ENCODE peak calls at places on chromosomes 3 and 15, in four cellular contexts. N is lower lobe of right lung, P is SK-N-SH, X is AG10803. K is an unnamed sample.

GRCh38 chr3:65006300-65006739 is 318.5 kb upstream of the ADAMTS9 start:
- DNase-seq in P (no peak), N (no peak), X (peak), K (no peak)

GRCh38 chr3:12588674-12589054 is 31.8 kb downstream of the MKRN2 start:
- DNase-seq in N (no peak), X (no peak), P (no peak), K (no peak)

GRCh38 chr15:80693682-80694623 is 1.2 kb upstream of the ABHD17C start:
- DNase-seq in P (no peak), N (no peak), X (no peak), K (no peak)

GRCh38 chr15:58431221-58432149 is at the start of gene LIPC:
- DNase-seq in X (no peak), P (no peak), N (no peak), K (no peak)

GRCh38 chr3:192928016-192928415 is 10.4 kb upstream of the MB21D2 start:
- DNase-seq in N (no peak), P (no peak), X (no peak), K (no peak)

GRCh38 chr3:31693346-31693745 is 160.6 kb downstream of the STT3B start:
- DNase-seq in N (no peak), X (no peak), P (no peak), K (no peak)

GRCh38 chr3:57706462-57706861 is 13.6 kb upstream of the DENND6A start:
- DNase-seq in X (peak), P (no peak), N (no peak), K (no peak)

GRCh38 chr15:52348056-52348745 is 52.6 kb upstream of the MYO5C start:
- DNase-seq in N (peak), P (no peak), X (peak), K (no peak)

GRCh38 chr15:32029862-32030781 is at the start of gene CHRNA7:
- DNase-seq in X (peak), P (peak), N (peak), K (peak)

GRCh38 chr15:67025719-67026118 is 39.7 kb upstream of the SMAD3 start:
- DNase-seq in N (no peak), P (peak), X (peak), K (peak)

GRCh38 chr3:128051459-128051836 is 789 bp upstream of the SEC61A1 start:
- DNase-seq in X (no peak), N (no peak), P (peak), K (no peak)

GRCh38 chr15:54288049-54288448 is 309.8 kb downstream of the UNC13C start:
- DNase-seq in P (no peak), N (no peak), X (no peak), K (no peak)